ENCODE peak calls at places on chromosomes 7 and 10, in six cellular contexts. P, Q, X, C, K and H are unnamed samples.

GRCh38 chr7:129612112-129613015 is 844 bp downstream of the NRF1 start:
- DNase-seq in P (peak), Q (peak), X (peak), C (peak), K (peak), H (peak)

GRCh38 chr7:27453702-27454405 is 208.8 kb downstream of the HIBADH start:
- DNase-seq in P (no peak), Q (peak), X (no peak), C (peak), K (no peak), H (no peak)

GRCh38 chr7:74199551-74200355 is 10.1 kb upstream of the LAT2 start:
- DNase-seq in P (no peak), Q (peak), X (no peak), C (no peak), K (no peak), H (no peak)

GRCh38 chr10:48451969-48452878 is 145.7 kb downstream of the MAPK8 start:
- DNase-seq in P (no peak), Q (no peak), X (no peak), C (no peak), K (no peak), H (no peak)

GRCh38 chr7:134462337-134462925 is 3.5 kb upstream of the AKR1B1 start:
- DNase-seq in P (no peak), Q (peak), X (no peak), C (peak), K (no peak), H (peak)

GRCh38 chr10:101357958-101358357 is 4.0 kb downstream of the BTRC start:
- DNase-seq in P (no peak), Q (no peak), X (no peak), C (no peak), K (no peak), H (no peak)

GRCh38 chr10:3658766-3659165 is 126.2 kb downstream of the KLF6 start:
- DNase-seq in P (no peak), Q (no peak), X (no peak), C (no peak), K (no peak), H (no peak)

GRCh38 chr7:30226593-30227268 is 57.7 kb upstream of the ZNRF2 start:
- DNase-seq in P (no peak), Q (no peak), X (no peak), C (no peak), K (no peak), H (peak)

GRCh38 chr7:25861704-25862253 is 290.2 kb upstream of the NFE2L3 start:
- DNase-seq in P (no peak), Q (no peak), X (no peak), C (no peak), K (no peak), H (no peak)

GRCh38 chr7:30136339-30136738 is 1.6 kb downstream of the MTURN start:
- DNase-seq in P (no peak), Q (no peak), X (no peak), C (no peak), K (no peak), H (no peak)

GRCh38 chr10:6140141-6140841 is 51.5 kb downstream of the RBM17 start:
- DNase-seq in P (no peak), Q (no peak), X (no peak), C (no peak), K (no peak), H (no peak)

GRCh38 chr10:31321396-31321941 is 2.5 kb downstream of the ZEB1 start:
- DNase-seq in P (no peak), Q (peak), X (peak), C (peak), K (no peak), H (no peak)

GRCh38 chr10:31319602-31320178 is 674 bp downstream of the ZEB1 start:
- DNase-seq in P (no peak), Q (no peak), X (no peak), C (no peak), K (no peak), H (no peak)

GRCh38 chr10:31318854-31319601 is at the start of gene ZEB1:
- DNase-seq in P (peak), Q (peak), X (peak), C (peak), K (peak), H (peak)

GRCh38 chr10:31320179-31320597 is 1.2 kb downstream of the ZEB1 start:
- DNase-seq in P (peak), Q (peak), X (peak), C (no peak), K (peak), H (no peak)

GRCh38 chr10:31320598-31321211 is 1.7 kb downstream of the ZEB1 start:
- DNase-seq in P (peak), Q (peak), X (peak), C (peak), K (peak), H (peak)
- TF ChIP-seq CTCF in P (peak), Q (no peak), X (no peak), C (no peak), K (peak), H (no peak)

GRCh38 chr7:33686001-33686591 is 219.2 kb upstream of the BMPER start:
- DNase-seq in P (no peak), Q (no peak), X (no peak), C (no peak), K (no peak), H (no peak)
- H3K27ac ChIP-seq in P (no peak), Q (no peak), X (no peak), C (no peak), K (no peak), H (no peak)

GRCh38 chr7:7425321-7425720 is 110.4 kb downstream of the COL28A1 start:
- DNase-seq in P (no peak), Q (no peak), X (no peak), C (no peak), K (no peak), H (no peak)
- TF ChIP-seq CTCF in P (no peak), Q (no peak), X (no peak), C (no peak), K (no peak), H (no peak)

DNA sequence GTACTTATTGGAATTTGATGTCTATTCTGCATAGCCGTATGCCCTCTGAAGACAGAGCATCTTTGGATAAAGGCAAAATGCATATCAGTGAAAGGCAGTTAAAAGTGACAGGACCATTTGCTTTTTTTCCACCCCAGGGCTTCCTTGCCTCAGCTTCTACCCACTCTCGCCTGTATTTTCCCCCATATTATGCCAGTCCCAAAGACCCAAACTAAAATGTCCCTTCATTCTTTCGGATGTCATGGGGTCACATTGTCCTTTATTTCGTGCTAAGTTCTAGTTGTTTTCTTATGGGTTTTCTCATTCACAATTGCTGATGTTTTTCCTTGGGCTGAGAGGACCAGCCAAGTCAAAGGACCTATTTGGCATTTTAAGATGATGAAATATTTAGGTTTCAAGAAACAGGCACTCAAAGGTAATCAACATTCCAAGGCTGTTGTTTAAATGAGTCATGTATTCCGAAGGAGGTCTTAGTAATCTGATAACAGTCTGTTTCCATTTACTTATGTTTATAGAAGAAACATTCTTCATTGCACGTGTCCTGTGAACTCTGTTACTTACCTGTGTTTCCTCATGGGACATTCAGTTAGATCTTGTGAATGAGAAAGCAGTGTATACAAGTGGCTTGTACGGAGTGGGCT is 74.1 kb downstream of the DNAH11 start:
- DNase-seq in P (no peak), Q (peak), X (no peak), C (peak), K (no peak), H (no peak)
- H3K27ac ChIP-seq in P (no peak), Q (no peak), X (no peak), C (no peak), K (no peak), H (no peak)

DNA sequence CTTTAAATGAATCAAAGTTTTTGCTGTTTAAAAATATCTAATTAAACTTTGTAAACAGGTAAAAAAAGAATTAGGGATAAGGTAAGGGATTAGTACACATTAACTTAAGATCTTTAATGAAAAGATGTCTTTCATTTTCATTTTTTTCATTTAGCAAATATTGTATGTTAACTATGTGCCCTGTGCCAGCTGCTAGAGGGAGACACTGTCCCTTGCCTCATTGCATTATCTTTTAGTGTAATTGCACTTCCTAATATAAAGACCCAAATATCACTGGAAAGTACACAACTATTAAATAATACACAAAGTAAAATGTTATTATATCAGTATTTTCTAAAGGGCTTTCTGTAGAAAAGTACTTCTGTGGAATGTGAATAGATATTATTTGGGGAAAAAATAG is 102.7 kb downstream of the GPR37 start:
- DNase-seq in P (no peak), Q (no peak), X (no peak), C (no peak), K (no peak), H (no peak)
- TF ChIP-seq CTCF in P (no peak), Q (peak), X (no peak), C (no peak), K (no peak), H (peak)

GRCh38 chr7:7732566-7733290 is 14.3 kb upstream of the RPA3 start:
- DNase-seq in P (no peak), Q (peak), X (no peak), C (peak), K (no peak), H (no peak)
- H3K27ac ChIP-seq in P (no peak), Q (no peak), X (peak), C (no peak), K (peak), H (no peak)

GRCh38 chr10:79066460-79067240 is 2.1 kb upstream of the ZMIZ1 start:
- DNase-seq in P (no peak), Q (no peak), X (no peak), C (peak), K (no peak), H (peak)
- TF ChIP-seq CTCF in P (no peak), Q (peak), X (no peak), C (peak), K (no peak), H (no peak)

GRCh38 chr7:103879411-103879810 is 110.0 kb downstream of the RELN start:
- DNase-seq in P (no peak), Q (no peak), X (no peak), C (no peak), K (no peak), H (no peak)
- H3K27ac ChIP-seq in P (no peak), Q (no peak), X (no peak), C (no peak), K (no peak), H (no peak)

GRCh38 chr10:132099701-132100481 is 34.1 kb downstream of the JAKMIP3 start:
- DNase-seq in P (no peak), Q (no peak), X (no peak), C (no peak), K (peak), H (no peak)

GRCh38 chr10:132102717-132103110 is 37.0 kb downstream of the JAKMIP3 start:
- DNase-seq in P (no peak), Q (no peak), X (no peak), C (no peak), K (no peak), H (no peak)

GRCh38 chr10:132100556-132101349 is 35.0 kb downstream of the JAKMIP3 start:
- DNase-seq in P (no peak), Q (no peak), X (no peak), C (no peak), K (peak), H (no peak)

GRCh38 chr10:132102071-132102716 is 36.4 kb downstream of the JAKMIP3 start:
- DNase-seq in P (no peak), Q (no peak), X (no peak), C (no peak), K (no peak), H (no peak)

GRCh38 chr10:132101529-132101928 is 35.8 kb downstream of the JAKMIP3 start:
- DNase-seq in P (no peak), Q (no peak), X (no peak), C (no peak), K (no peak), H (no peak)
- TF ChIP-seq CTCF in P (no peak), Q (no peak), X (no peak), C (no peak), K (no peak), H (peak)